ENCODE peak calls at places on chromosomes 12 and 14, in five cellular contexts. One of them, this sample, is unnamed.

GRCh38 chr14:77947372-77947771 is 147.5 kb downstream of the ADCK1 start:
- DNase-seq in trophoblast cell: no peak
- DNase-seq in H1: no peak
- DNase-seq in H9: no peak
- DNase-seq in neuronal stem cell: no peak
- DNase-seq in this sample: no peak

GRCh38 chr14:56794088-56794556 is 16.2 kb downstream of the OTX2 start:
- DNase-seq in neuronal stem cell: no peak
- DNase-seq in H9: peak; percentile 74
- DNase-seq in H1: no peak
- DNase-seq in trophoblast cell: no peak
- DNase-seq in this sample: no peak

GRCh38 chr12:79407671-79408622 is 282.8 kb downstream of the PAWR start:
- DNase-seq in H9: peak; percentile 73
- DNase-seq in trophoblast cell: peak; percentile 84
- DNase-seq in H1: peak; percentile 63
- DNase-seq in neuronal stem cell: peak; percentile 41
- DNase-seq in this sample: peak; percentile 91

GRCh38 chr12:38162708-38163441 is 153.7 kb upstream of the ALG10B start:
- DNase-seq in neuronal stem cell: no peak
- DNase-seq in H1: no peak
- DNase-seq in trophoblast cell: no peak
- DNase-seq in H9: no peak
- DNase-seq in this sample: no peak

GRCh38 chr14:89443002-89443660 is 26.1 kb upstream of the FOXN3 start:
- DNase-seq in H9: no peak
- DNase-seq in neuronal stem cell: no peak
- DNase-seq in trophoblast cell: no peak
- DNase-seq in H1: no peak
- DNase-seq in this sample: peak; percentile 66

GRCh38 chr12:42987216-42987631 is 397.7 kb upstream of the PRICKLE1 start:
- DNase-seq in neuronal stem cell: no peak
- DNase-seq in H1: no peak
- DNase-seq in trophoblast cell: no peak
- DNase-seq in H9: no peak
- DNase-seq in this sample: no peak

GRCh38 chr14:55138091-55138490 is 9.0 kb downstream of the LGALS3 start:
- DNase-seq in H9: peak; percentile 71
- DNase-seq in H1: peak; percentile 70
- DNase-seq in trophoblast cell: no peak
- DNase-seq in neuronal stem cell: no peak
- DNase-seq in this sample: no peak

GRCh38 chr12:123660328-123660727 is 10.6 kb upstream of the TCTN2 start:
- DNase-seq in H9: no peak
- DNase-seq in neuronal stem cell: no peak
- DNase-seq in H1: no peak
- DNase-seq in trophoblast cell: peak; percentile 88
- DNase-seq in this sample: peak; percentile 85

GRCh38 chr12:118098911-118099671 is 4.7 kb downstream of the VSIG10 start:
- DNase-seq in trophoblast cell: peak; percentile 62
- DNase-seq in H9: no peak
- DNase-seq in H1: no peak
- DNase-seq in neuronal stem cell: no peak
- DNase-seq in this sample: no peak

GRCh38 chr14:23252420-23253333 is 14.9 kb downstream of the RNF212B start:
- DNase-seq in H1: no peak
- DNase-seq in H9: peak; percentile 40
- DNase-seq in trophoblast cell: no peak
- DNase-seq in neuronal stem cell: no peak
- DNase-seq in this sample: no peak

GRCh38 chr12:108129017-108129812 is at the start of gene WSCD2:
- DNase-seq in neuronal stem cell: peak; percentile 87
- DNase-seq in H9: peak; percentile 92
- DNase-seq in trophoblast cell: peak; percentile 26
- DNase-seq in H1: peak; percentile 85
- DNase-seq in this sample: no peak

GRCh38 chr14:76086636-76087035 is 65.1 kb upstream of the GPATCH2L start:
- DNase-seq in trophoblast cell: no peak
- DNase-seq in H9: no peak
- DNase-seq in H1: no peak
- DNase-seq in neuronal stem cell: no peak
- DNase-seq in this sample: no peak

GRCh38 chr12:132700212-132700913 is 10.3 kb upstream of the PGAM5 start:
- DNase-seq in trophoblast cell: no peak
- DNase-seq in H9: no peak
- DNase-seq in neuronal stem cell: no peak
- DNase-seq in H1: no peak
- DNase-seq in this sample: peak; percentile 35

GRCh38 chr12:8681129-8681902 is 16.5 kb upstream of the RIMKLB start:
- DNase-seq in trophoblast cell: peak; percentile 99
- DNase-seq in H1: no peak
- DNase-seq in neuronal stem cell: no peak
- DNase-seq in H9: peak; percentile 77
- DNase-seq in this sample: peak; percentile 43

GRCh38 chr14:79442776-79443175 is 768.5 kb downstream of the DIO2 start:
- DNase-seq in trophoblast cell: no peak
- DNase-seq in H9: no peak
- DNase-seq in neuronal stem cell: no peak
- DNase-seq in H1: no peak
- DNase-seq in this sample: no peak

GRCh38 chr14:100825691-100826331 is at the start of gene MEG3:
- DNase-seq in trophoblast cell: no peak
- DNase-seq in neuronal stem cell: no peak
- DNase-seq in H1: no peak
- DNase-seq in H9: no peak
- DNase-seq in this sample: peak; percentile 82

GRCh38 chr14:59829941-59830734 is 40.4 kb downstream of the RTN1 start:
- DNase-seq in neuronal stem cell: no peak
- DNase-seq in trophoblast cell: peak; percentile 90
- DNase-seq in H9: no peak
- DNase-seq in H1: no peak
- DNase-seq in this sample: no peak

GRCh38 chr14:63874223-63874622 is 21.4 kb downstream of the SYNE2 start:
- DNase-seq in H1: no peak
- DNase-seq in trophoblast cell: no peak
- DNase-seq in neuronal stem cell: no peak
- DNase-seq in H9: no peak
- DNase-seq in this sample: no peak

GRCh38 chr12:98064501-98064900 is 450.9 kb upstream of the TMPO start:
- DNase-seq in H1: no peak
- DNase-seq in H9: no peak
- DNase-seq in neuronal stem cell: no peak
- DNase-seq in trophoblast cell: no peak
- DNase-seq in this sample: no peak

GRCh38 chr14:58479975-58480374 is 52.5 kb downstream of the KIAA0586 start:
- DNase-seq in trophoblast cell: no peak
- DNase-seq in neuronal stem cell: no peak
- DNase-seq in H1: no peak
- DNase-seq in H9: no peak
- DNase-seq in this sample: no peak

GRCh38 chr14:41568979-41569378 is 37.7 kb upstream of the LRFN5 start:
- DNase-seq in trophoblast cell: no peak
- DNase-seq in H9: no peak
- DNase-seq in neuronal stem cell: no peak
- DNase-seq in H1: no peak
- DNase-seq in this sample: no peak

GRCh38 chr12:6285063-6285477 is 25.4 kb upstream of the PLEKHG6 start:
- DNase-seq in H1: peak; percentile 85
- DNase-seq in trophoblast cell: peak; percentile 83
- DNase-seq in H9: peak; percentile 82
- DNase-seq in neuronal stem cell: peak; percentile 73
- DNase-seq in this sample: peak; percentile 76

GRCh38 chr12:92668739-92669138 is 34.0 kb upstream of the PLEKHG7 start:
- DNase-seq in H1: no peak
- DNase-seq in neuronal stem cell: no peak
- DNase-seq in trophoblast cell: no peak
- DNase-seq in H9: no peak
- DNase-seq in this sample: no peak

GRCh38 chr12:102026728-102027127 is 35.1 kb downstream of the WASHC3 start:
- DNase-seq in H1: no peak
- DNase-seq in neuronal stem cell: no peak
- DNase-seq in trophoblast cell: no peak
- DNase-seq in H9: no peak
- DNase-seq in this sample: no peak

GRCh38 chr12:81354327-81354932 is 276.6 kb downstream of the ACSS3 start:
- DNase-seq in trophoblast cell: no peak
- DNase-seq in H1: no peak
- DNase-seq in neuronal stem cell: no peak
- DNase-seq in H9: no peak
- DNase-seq in this sample: no peak

GRCh38 chr12:46459111-46459510 is 86.5 kb upstream of the SLC38A2 start:
- DNase-seq in H1: no peak
- DNase-seq in trophoblast cell: no peak
- DNase-seq in H9: no peak
- DNase-seq in neuronal stem cell: no peak
- DNase-seq in this sample: peak; percentile 91

GRCh38 chr14:52922656-52923055 is 28.2 kb downstream of the FERMT2 start:
- DNase-seq in trophoblast cell: peak; percentile 81
- DNase-seq in H1: no peak
- DNase-seq in H9: no peak
- DNase-seq in neuronal stem cell: no peak
- DNase-seq in this sample: peak; percentile 69

GRCh38 chr12:41514050-41514449 is 325.9 kb downstream of the PDZRN4 start:
- DNase-seq in H9: no peak
- DNase-seq in neuronal stem cell: no peak
- DNase-seq in H1: no peak
- DNase-seq in trophoblast cell: no peak
- DNase-seq in this sample: no peak

GRCh38 chr14:96130854-96131253 is 73.8 kb upstream of the BDKRB2 start:
- DNase-seq in H1: no peak
- DNase-seq in neuronal stem cell: no peak
- DNase-seq in H9: no peak
- DNase-seq in trophoblast cell: peak; percentile 67
- DNase-seq in this sample: peak; percentile 63
- H4K91ac ChIP-seq in H1: no peak overlapping the region
- H4K91ac ChIP-seq in neuronal stem cell: no peak overlapping the region
- H4K91ac ChIP-seq in H9: no peak overlapping the region
- H4K91ac ChIP-seq in trophoblast cell: peak overlapping the region; percentile 50
- H4K91ac ChIP-seq in this sample: peak overlapping the region; percentile 11

DNA sequence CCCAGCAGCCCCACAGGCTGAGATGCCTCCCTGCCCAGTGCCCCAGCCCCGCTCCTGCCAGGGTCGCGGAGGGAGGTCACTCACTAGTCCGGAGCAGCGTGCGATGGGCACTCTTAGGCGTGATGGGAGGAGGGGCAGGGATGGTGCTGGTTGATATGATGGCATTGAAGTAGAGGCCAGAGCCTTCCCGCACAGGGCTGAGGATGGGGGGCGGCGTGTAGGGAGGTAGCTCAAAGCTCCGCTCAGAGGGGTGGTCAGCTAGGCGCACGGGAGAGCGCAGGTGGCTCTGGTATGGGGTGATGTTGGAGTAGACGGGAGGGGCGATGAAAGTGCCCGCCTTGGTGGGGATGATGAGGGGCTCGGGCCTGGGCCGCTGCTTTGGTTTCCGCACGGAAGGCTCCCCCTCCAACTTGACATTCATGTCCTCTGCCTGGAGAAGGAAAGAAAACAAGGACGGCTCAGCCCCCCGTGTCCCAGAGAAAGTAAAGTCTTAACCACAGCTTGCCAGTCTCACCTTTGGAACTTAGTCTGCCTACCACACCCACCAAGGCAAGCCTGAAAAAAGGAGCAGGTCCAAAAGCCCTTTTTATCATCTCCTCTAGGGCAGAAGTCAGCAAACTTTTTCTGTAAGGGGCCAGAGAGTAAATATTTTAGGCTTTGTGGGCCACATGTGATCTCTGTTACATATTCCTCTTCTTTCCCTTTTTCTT is 15.5 kb upstream of the PNMA1 start:
- DNase-seq in trophoblast cell: no peak
- DNase-seq in neuronal stem cell: no peak
- DNase-seq in H1: no peak
- DNase-seq in H9: no peak
- DNase-seq in this sample: no peak
- H3K9ac ChIP-seq in trophoblast cell: no peak overlapping the region
- H3K9ac ChIP-seq in neuronal stem cell: peak overlapping the region; percentile 30
- H3K9ac ChIP-seq in H1: no peak overlapping the region
- H3K9ac ChIP-seq in H9: no peak overlapping the region
- H3K9ac ChIP-seq in this sample: no peak overlapping the region

GRCh38 chr12:106582264-106582591 is 576 bp upstream of the RFX4 start:
- DNase-seq in trophoblast cell: no peak
- DNase-seq in H9: no peak
- DNase-seq in neuronal stem cell: peak; percentile 33
- DNase-seq in H1: peak; percentile 69
- DNase-seq in this sample: no peak

GRCh38 chr12:106583578-106584103 is 837 bp downstream of the RFX4 start:
- DNase-seq in trophoblast cell: no peak
- DNase-seq in H9: peak; percentile 67
- DNase-seq in H1: peak; percentile 86
- DNase-seq in neuronal stem cell: peak; percentile 56
- DNase-seq in this sample: peak; percentile 12

GRCh38 chr12:106584104-106585064 is 1.6 kb downstream of the RFX4 start:
- DNase-seq in H1: peak; percentile 67
- DNase-seq in H9: peak; percentile 67
- DNase-seq in neuronal stem cell: peak; percentile 49
- DNase-seq in trophoblast cell: no peak
- DNase-seq in this sample: no peak

GRCh38 chr12:106581543-106582263 is 1.1 kb upstream of the RFX4 start:
- DNase-seq in trophoblast cell: no peak
- DNase-seq in H1: peak; percentile 84
- DNase-seq in H9: peak; percentile 85
- DNase-seq in neuronal stem cell: peak; percentile 70
- DNase-seq in this sample: no peak

GRCh38 chr12:106582661-106583577 is at the start of gene RFX4:
- DNase-seq in H1: peak; percentile 77
- DNase-seq in neuronal stem cell: peak; percentile 76
- DNase-seq in H9: peak; percentile 94
- DNase-seq in trophoblast cell: no peak
- DNase-seq in this sample: no peak
- H3K27me3 ChIP-seq in H1: peaks cover 71% of the 10 kb centered on the region
- H3K27me3 ChIP-seq in neuronal stem cell: peaks cover 7% of the 10 kb centered on the region
- H3K27me3 ChIP-seq in H9: peaks cover 74% of the 10 kb centered on the region
- H3K27me3 ChIP-seq in trophoblast cell: peaks cover 88% of the 10 kb centered on the region
- H3K27me3 ChIP-seq in this sample: peaks cover 86% of the 10 kb centered on the region

DNA sequence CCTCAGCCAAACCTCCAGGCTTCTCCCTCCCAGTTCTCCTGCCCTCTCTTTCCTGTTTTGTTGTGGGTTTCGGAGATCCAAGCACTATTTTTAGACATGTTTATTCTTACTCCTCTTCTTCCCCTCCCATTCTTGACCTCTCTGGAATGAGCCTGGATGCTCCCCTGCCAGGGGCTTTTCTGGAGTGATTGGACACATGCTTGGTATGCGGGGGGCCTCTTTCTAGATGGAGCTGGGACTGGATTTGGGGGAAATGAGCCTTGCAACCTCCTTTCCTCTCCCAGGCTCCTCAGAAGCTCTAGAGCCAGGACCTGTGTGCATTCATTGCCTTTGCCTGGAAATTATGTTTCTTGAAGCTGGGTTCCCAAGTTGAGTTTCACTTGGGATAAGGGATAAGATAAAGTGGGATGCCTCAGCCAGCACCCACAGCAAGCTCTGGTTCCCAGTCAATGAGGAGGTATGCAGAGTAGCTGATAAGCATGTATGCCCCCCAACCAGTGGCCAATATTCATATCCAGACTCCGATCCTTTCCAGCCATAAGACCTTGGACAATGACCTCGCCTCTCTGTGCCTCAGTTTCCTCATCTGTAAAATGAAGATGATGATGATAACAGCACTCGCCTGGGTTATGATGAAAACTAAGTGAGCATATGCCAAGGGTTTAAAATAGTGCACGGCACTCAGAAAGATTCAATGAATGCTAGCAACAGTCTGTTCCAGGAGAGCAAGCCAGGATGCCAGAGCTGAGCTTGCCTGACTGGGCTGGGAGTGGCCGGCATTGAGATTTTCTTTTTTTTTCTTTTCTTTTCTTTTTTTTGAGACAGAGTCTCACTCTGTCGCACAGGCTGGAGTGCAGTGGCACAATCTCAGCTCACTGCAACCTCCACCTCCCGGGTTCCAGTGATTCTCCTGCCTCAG is 97.8 kb downstream of the SCARB1 start:
- DNase-seq in H9: no peak
- DNase-seq in H1: no peak
- DNase-seq in trophoblast cell: no peak
- DNase-seq in neuronal stem cell: no peak
- DNase-seq in this sample: no peak
- H4K91ac ChIP-seq in H9: no peak overlapping the region
- H4K91ac ChIP-seq in H1: no peak overlapping the region
- H4K91ac ChIP-seq in trophoblast cell: peak overlapping the region; percentile 34
- H4K91ac ChIP-seq in neuronal stem cell: no peak overlapping the region
- H4K91ac ChIP-seq in this sample: peak overlapping the region; percentile 27